ENCODE peak calls at places on chromosomes 3 and 15, in nine cellular contexts. Q is PC-9, I is cardiac muscle cell, L is osteocyte, Z is HFF-Myc, X is lower leg skin, C is fibroblast of mammary gland, U is fibroblast of lung, P is foreskin fibroblast. R is an unnamed sample.
A peak's percentile ranks its signal among the peaks of the same experiment; 100 is the strongest.

GRCh38 chr3:14793126-14793857 is 25.5 kb upstream of the FGD5 start:
- DNase-seq in Z (no peak), X (no peak), U (no peak), L (no peak), P (no peak), Q (no peak), C (no peak), I (no peak), R (no peak)

GRCh38 chr3:197398301-197398878 is 100.0 kb upstream of the DLG1 start:
- DNase-seq in P (no peak), X (no peak), Z (no peak), U (no peak), L (no peak), C (no peak), Q (no peak), I (no peak), R (no peak)

GRCh38 chr3:46565607-46566039 is 479 bp downstream of the LRRC2 start:
- DNase-seq in I (no peak), Q (no peak), U (peak; percentile 6), L (peak; percentile 81), P (no peak), C (no peak), Z (no peak), X (peak; percentile 61), R (peak; percentile 46)

GRCh38 chr15:60548101-60548500 is 69.2 kb upstream of the ICE2 start:
- DNase-seq in Z (no peak), C (no peak), I (no peak), X (no peak), P (no peak), U (no peak), Q (no peak), L (no peak), R (no peak)

GRCh38 chr3:48597408-48597800 is 2.3 kb upstream of the COL7A1 start:
- DNase-seq in L (no peak), X (no peak), U (no peak), P (no peak), C (no peak), Q (no peak), Z (no peak), I (no peak), R (peak; percentile 11)

GRCh38 chr15:91113036-91113435 is 13.0 kb downstream of the SV2B start:
- DNase-seq in I (no peak), P (no peak), Q (no peak), U (no peak), X (no peak), L (peak; percentile 53), C (no peak), Z (no peak), R (no peak)

GRCh38 chr15:79609501-79609900 is 177.4 kb downstream of the MINAR1 start:
- DNase-seq in I (no peak), U (no peak), Q (no peak), C (no peak), L (peak; percentile 21), X (no peak), Z (no peak), P (no peak), R (no peak)

GRCh38 chr3:149442845-149443544 is 31.5 kb upstream of the TM4SF4 start:
- DNase-seq in I (peak; percentile 55), Q (peak; percentile 65), U (peak; percentile 92), Z (peak; percentile 38), C (peak; percentile 85), L (no peak), X (no peak), P (peak; percentile 85), R (no peak)

GRCh38 chr3:62926494-62926893 is 51.3 kb upstream of the CADPS start:
- DNase-seq in X (no peak), Z (no peak), I (no peak), Q (no peak), U (no peak), P (no peak), C (no peak), L (no peak), R (no peak)

GRCh38 chr3:159583662-159584061 is 405.0 kb upstream of the IL12A start:
- DNase-seq in Q (no peak), C (peak; percentile 35), P (peak; percentile 8), L (no peak), I (no peak), U (peak; percentile 51), X (no peak), Z (no peak), R (no peak)

DNA sequence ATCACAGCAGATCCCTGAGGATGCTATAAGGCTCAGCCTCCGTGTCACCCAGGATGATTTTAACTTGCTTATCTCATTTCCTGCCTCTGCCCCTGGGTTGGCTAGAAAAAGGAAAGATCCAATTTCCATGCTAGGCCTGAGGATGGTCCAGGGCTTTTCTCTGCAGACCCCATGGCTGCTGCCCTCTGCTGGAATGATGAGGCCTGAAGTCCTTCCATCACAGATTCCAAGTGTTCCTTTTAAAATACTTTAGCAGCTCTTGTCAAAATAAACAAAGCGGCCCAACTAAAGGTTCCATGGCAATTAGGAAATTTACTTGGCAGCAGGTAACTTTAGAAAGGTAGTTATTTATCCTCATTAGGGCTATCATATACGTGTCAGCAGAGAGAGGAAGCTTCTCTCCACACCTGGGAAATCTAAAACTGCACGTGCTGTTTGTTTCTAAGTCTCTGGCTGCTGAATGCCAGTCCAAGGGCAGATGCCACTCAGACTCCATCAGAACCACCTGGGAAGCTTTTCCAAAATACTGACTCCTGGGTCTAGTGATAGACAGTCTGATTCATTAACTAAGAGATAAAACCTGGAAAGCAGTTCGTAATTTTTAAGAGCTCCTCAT is 401.9 kb upstream of the IL12A start:
- DNase-seq in Z (peak; percentile 30), X (no peak), I (peak; percentile 67), L (no peak), Q (no peak), U (peak; percentile 59), C (peak; percentile 52), P (peak; percentile 26), R (peak; percentile 62)
- TF ChIP-seq CTCF in Z (peak; percentile 73), X (no peak), I (peak; percentile 78), L (peak; percentile 68), Q (peak; percentile 66), U (peak; percentile 62), C (peak; percentile 66), P (peak; percentile 70), R (peak; percentile 62)

GRCh38 chr3:41076399-41076798 is 122.9 kb upstream of the CTNNB1 start:
- DNase-seq in Q (no peak), P (no peak), I (no peak), C (no peak), Z (no peak), U (no peak), X (no peak), L (no peak), R (no peak)

GRCh38 chr3:41073190-41073589 is 126.1 kb upstream of the CTNNB1 start:
- DNase-seq in U (peak; percentile 2), C (peak; percentile 58), P (no peak), X (no peak), I (peak; percentile 52), Q (no peak), Z (no peak), L (no peak), R (no peak)

DNA sequence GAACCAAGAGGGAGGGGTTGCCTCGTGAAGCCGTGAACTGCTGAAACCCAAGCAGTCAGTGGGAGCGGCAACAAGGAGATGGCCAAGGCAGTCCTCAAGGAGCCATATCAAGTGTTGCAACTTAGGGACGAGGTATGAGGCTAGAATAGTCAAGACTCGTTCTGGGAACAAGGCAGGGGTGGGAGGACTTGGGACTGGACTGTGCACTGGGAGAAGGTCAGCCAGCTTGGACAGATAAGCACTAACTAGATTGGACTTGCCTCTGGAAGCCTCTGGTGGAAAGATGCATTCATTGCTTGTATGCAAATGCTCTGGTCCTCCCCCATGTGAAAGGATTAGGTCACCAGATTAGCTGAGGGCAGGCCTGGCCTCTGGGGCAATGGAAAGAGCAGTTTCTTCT is 123.3 kb upstream of the CTNNB1 start:
- DNase-seq in Q (no peak), Z (no peak), L (no peak), P (no peak), U (no peak), I (peak; percentile 59), C (peak; percentile 24), X (no peak), R (no peak)
- TF ChIP-seq CTCF in Q (no peak), Z (no peak), L (no peak), P (no peak), U (no peak), I (peak; percentile 18), C (no peak), X (no peak), R (no peak)

DNA sequence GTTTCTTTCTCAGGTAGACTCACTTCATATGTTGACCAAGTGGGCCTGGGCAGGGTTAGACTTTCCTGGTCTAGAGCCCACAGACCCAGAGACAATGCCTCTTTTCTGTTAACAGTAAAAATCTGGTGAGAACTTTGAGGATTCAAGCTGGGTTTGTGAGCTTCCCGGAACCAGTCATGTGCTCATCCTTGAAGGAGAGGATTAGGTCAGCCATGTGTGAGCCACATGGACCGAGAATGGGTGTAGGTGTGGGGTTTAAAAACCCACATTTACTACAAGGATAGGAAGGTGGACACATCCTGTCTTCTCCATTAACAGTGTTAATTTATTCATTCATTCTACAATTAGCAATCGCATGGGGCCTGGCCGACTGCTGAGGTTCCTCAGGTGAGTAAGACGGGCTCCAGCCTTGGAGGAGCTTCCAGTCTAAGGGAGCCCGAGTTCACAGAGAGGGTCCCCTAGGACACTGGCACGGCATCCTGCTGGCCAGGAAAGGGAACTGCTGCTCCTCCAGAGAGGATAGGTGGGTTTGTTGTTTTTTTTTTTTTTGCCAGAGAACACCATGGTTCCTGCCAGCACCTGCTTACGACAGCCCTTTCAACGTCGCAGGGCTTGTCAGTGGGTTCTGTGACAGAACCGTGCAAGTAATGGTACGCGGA is 69.0 kb downstream of the SQOR start:
- DNase-seq in U (no peak), Q (no peak), C (no peak), I (no peak), L (no peak), X (no peak), P (no peak), Z (no peak), R (no peak)
- TF ChIP-seq CTCF in U (no peak), Q (no peak), C (no peak), I (peak; percentile 13), L (peak; percentile 9), X (no peak), P (no peak), Z (peak; percentile 5), R (peak; percentile 62)

GRCh38 chr3:128590948-128591347 is 59.7 kb downstream of the RPN1 start:
- DNase-seq in Z (no peak), C (no peak), P (no peak), I (no peak), L (no peak), Q (no peak), X (no peak), U (no peak), R (no peak)
- TF ChIP-seq CTCF in Z (no peak), C (no peak), P (no peak), I (peak; percentile 15), L (no peak), Q (no peak), X (no peak), U (no peak), R (no peak)